ENCODE peak calls at places on chromosomes 16 and 17, in four cellular contexts. F is nucleus accumbens, P is GM10248, G is cardiac fibroblast. V is an unnamed sample.
A peak's percentile ranks its signal among the peaks of the same experiment; 100 is the strongest.

GRCh38 chr17:46045639-46046038 is 46.6 kb downstream of the STH start:
- DNase-seq in F (no peak), P (no peak), G (peak; percentile 59), V (no peak)

GRCh38 chr17:55166506-55166905 is 98.3 kb upstream of the HLF start:
- DNase-seq in F (no peak), P (no peak), G (no peak), V (no peak)

GRCh38 chr17:57140321-57140720 is 55.3 kb downstream of the AKAP1 start:
- DNase-seq in F (no peak), P (no peak), G (no peak), V (no peak)

GRCh38 chr17:301681-302299 is 50.8 kb downstream of the RPH3AL start:
- DNase-seq in F (no peak), P (no peak), G (peak; percentile 19), V (no peak)

GRCh38 chr16:67528870-67529638 is 425 bp downstream of the RIPOR1 start:
- DNase-seq in F (peak; percentile 54), P (peak; percentile 41), G (peak; percentile 37), V (no peak)

GRCh38 chr17:9982159-9982558 is 77.1 kb upstream of the RCVRN start:
- DNase-seq in F (no peak), P (peak; percentile 54), G (no peak), V (no peak)

GRCh38 chr17:2050871-2051387 is 4.0 kb upstream of the HIC1 start:
- DNase-seq in F (no peak), P (no peak), G (peak; percentile 46), V (no peak)

GRCh38 chr17:14882131-14882530 is 383.0 kb downstream of the PMP22 start:
- DNase-seq in F (no peak), P (no peak), G (no peak), V (no peak)

GRCh38 chr17:8162232-8162996 is at the start of gene VAMP2:
- DNase-seq in F (peak; percentile 73), P (peak; percentile 81), G (peak; percentile 64), V (peak; percentile 79)

GRCh38 chr17:77215281-77215680 is 74.5 kb downstream of the SEC14L1 start:
- DNase-seq in F (no peak), P (no peak), G (no peak), V (no peak)

GRCh38 chr17:50153650-50154575 is 3.4 kb upstream of the PPP1R9B start:
- DNase-seq in F (no peak), P (no peak), G (no peak), V (no peak)

V was measured in GM06990.